ENCODE peak calls at places on chromosome 6, in six cellular contexts. E, U, I, W, Y and B are unnamed samples. For H3K36me3, the result is how much of the 10 kb centered on the place peaks cover.

GRCh38 chr6:14001329-14002012 is 76.7 kb downstream of the RNF182 start:
- DNase-seq in E (no peak), U (peak), I (no peak), W (peak), Y (peak), B (peak)

GRCh38 chr6:152750694-152751093 is at the start of gene VIP:
- DNase-seq in E (no peak), U (peak), I (peak), W (no peak), Y (no peak), B (no peak)

GRCh38 chr6:15266423-15266996 is 20.6 kb downstream of the JARID2 start:
- DNase-seq in E (no peak), U (no peak), I (no peak), W (no peak), Y (no peak), B (no peak)

GRCh38 chr6:158042245-158042798 is 60.7 kb downstream of the SYNJ2 start:
- DNase-seq in E (no peak), U (peak), I (no peak), W (no peak), Y (peak), B (no peak)

GRCh38 chr6:137894779-137895385 is 27.8 kb downstream of the TNFAIP3 start:
- DNase-seq in E (no peak), U (no peak), I (no peak), W (no peak), Y (no peak), B (no peak)

GRCh38 chr6:291148-291696 is 1.1 kb upstream of the DUSP22 start:
- DNase-seq in E (no peak), U (no peak), I (no peak), W (no peak), Y (no peak), B (no peak)

GRCh38 chr6:105879902-105880547 is 206.1 kb upstream of the PRDM1 start:
- DNase-seq in E (no peak), U (no peak), I (no peak), W (no peak), Y (no peak), B (no peak)

GRCh38 chr6:30942338-30943060 is 1.7 kb downstream of the MUCL3 start:
- DNase-seq in E (peak), U (peak), I (peak), W (peak), Y (peak), B (peak)

GRCh38 chr6:11538799-11539468 is 1.4 kb downstream of the TMEM170B start:
- DNase-seq in E (no peak), U (no peak), I (peak), W (no peak), Y (no peak), B (no peak)

GRCh38 chr6:39309942-39310531 is 4.2 kb downstream of the KCNK17 start:
- DNase-seq in E (peak), U (no peak), I (peak), W (peak), Y (peak), B (no peak)

GRCh38 chr6:16397623-16398022 is 159.2 kb downstream of the GMPR start:
- DNase-seq in E (no peak), U (no peak), I (no peak), W (no peak), Y (no peak), B (no peak)

GRCh38 chr6:40631760-40632159 is 44.6 kb upstream of the LRFN2 start:
- DNase-seq in E (no peak), U (no peak), I (peak), W (no peak), Y (no peak), B (no peak)

GRCh38 chr6:72212686-72213085 is 326.3 kb downstream of the RIMS1 start:
- DNase-seq in E (no peak), U (no peak), I (no peak), W (no peak), Y (no peak), B (no peak)

GRCh38 chr6:167993831-167994230 is 3.6 kb upstream of the KIF25 start:
- DNase-seq in E (no peak), U (no peak), I (no peak), W (no peak), Y (no peak), B (no peak)

GRCh38 chr6:132400641-132401119 is 595 bp downstream of the MOXD1 start:
- DNase-seq in E (no peak), U (no peak), I (peak), W (no peak), Y (no peak), B (no peak)

GRCh38 chr6:10749734-10750133 is 2.1 kb downstream of the TMEM14B start:
- DNase-seq in E (no peak), U (no peak), I (no peak), W (no peak), Y (no peak), B (no peak)

GRCh38 chr6:163146036-163146435 is 268.5 kb upstream of the QKI start:
- DNase-seq in E (no peak), U (no peak), I (no peak), W (no peak), Y (no peak), B (no peak)

GRCh38 chr6:112153926-112154621 is 66.7 kb downstream of the FAM229B start:
- DNase-seq in E (no peak), U (peak), I (no peak), W (no peak), Y (no peak), B (peak)

GRCh38 chr6:118652051-118652699 is 784 bp upstream of the CEP85L start:
- DNase-seq in E (no peak), U (no peak), I (peak), W (no peak), Y (no peak), B (no peak)

GRCh38 chr6:75467906-75468460 is 25.6 kb downstream of the FILIP1 start:
- DNase-seq in E (no peak), U (no peak), I (peak), W (no peak), Y (no peak), B (no peak)

GRCh38 chr6:151007069-151007468 is 141.6 kb downstream of the MTHFD1L start:
- DNase-seq in E (no peak), U (no peak), I (peak), W (no peak), Y (no peak), B (no peak)

GRCh38 chr6:120735641-120736040 is 598.6 kb downstream of the TBC1D32 start:
- DNase-seq in E (no peak), U (peak), I (no peak), W (peak), Y (no peak), B (no peak)

GRCh38 chr6:138586638-138587037 is 87.3 kb upstream of the NHSL1 start:
- DNase-seq in E (no peak), U (no peak), I (no peak), W (no peak), Y (no peak), B (no peak)

GRCh38 chr6:106146852-106147351 is 60.8 kb downstream of the PRDM1 start:
- DNase-seq in E (no peak), U (peak), I (no peak), W (no peak), Y (no peak), B (no peak)

GRCh38 chr6:12280458-12280857 is 9.7 kb upstream of the EDN1 start:
- DNase-seq in E (no peak), U (no peak), I (no peak), W (no peak), Y (no peak), B (no peak)

GRCh38 chr6:11653028-11653583 is 115.6 kb downstream of the TMEM170B start:
- DNase-seq in E (no peak), U (peak), I (no peak), W (no peak), Y (no peak), B (peak)

GRCh38 chr6:31479933-31480535 is 17.9 kb upstream of the MICB start:
- DNase-seq in E (no peak), U (no peak), I (no peak), W (no peak), Y (no peak), B (no peak)

DNA sequence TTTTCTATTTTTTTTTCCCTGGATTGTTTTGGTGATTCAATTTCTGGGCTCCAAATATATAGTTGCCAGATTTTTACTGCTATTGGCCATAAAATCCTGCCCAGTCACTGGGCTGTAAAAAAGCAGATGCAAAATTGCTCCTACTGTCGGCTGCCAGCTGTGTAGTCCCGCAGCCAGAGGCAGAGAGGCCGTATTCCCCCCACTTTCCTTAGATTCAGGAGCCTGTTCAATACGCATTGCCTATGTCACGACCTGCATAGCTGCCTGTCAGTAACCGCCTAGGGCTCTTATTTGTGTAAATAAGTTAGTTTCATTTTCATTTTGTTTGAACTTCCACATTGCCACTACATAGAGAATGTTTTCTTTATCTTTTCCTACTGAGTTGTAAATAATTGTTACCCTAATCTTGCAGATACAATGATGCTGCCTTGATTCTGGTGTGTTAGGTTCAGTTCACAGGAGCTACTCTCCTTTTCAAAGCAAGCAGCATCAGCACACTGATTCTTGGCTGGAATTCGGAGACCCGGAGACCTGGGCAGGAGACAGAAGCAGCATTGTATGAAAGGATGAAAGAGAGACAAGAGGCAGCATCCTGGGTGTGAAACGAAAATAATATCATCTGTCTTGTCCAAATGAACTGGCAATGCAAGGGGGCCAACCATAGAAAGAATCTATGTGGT is 46.0 kb upstream of the UST start:
- DNase-seq in E (no peak), U (no peak), I (peak), W (no peak), Y (no peak), B (no peak)
- H3K4me3 ChIP-seq in E (peak), U (peak), I (no peak), W (peak), Y (no peak), B (peak)

GRCh38 chr6:149025061-149025460 is 278.2 kb downstream of the UST start:
- DNase-seq in E (no peak), U (no peak), I (no peak), W (no peak), Y (no peak), B (no peak)

GRCh38 chr6:149028767-149029405 is 282.1 kb downstream of the UST start:
- DNase-seq in E (no peak), U (peak), I (peak), W (peak), Y (peak), B (no peak)

GRCh38 chr6:149024361-149024760 is 277.5 kb downstream of the UST start:
- DNase-seq in E (no peak), U (no peak), I (no peak), W (no peak), Y (no peak), B (no peak)

GRCh38 chr6:149027484-149027883 is 280.7 kb downstream of the UST start:
- DNase-seq in E (no peak), U (no peak), I (no peak), W (no peak), Y (no peak), B (no peak)

GRCh38 chr6:149026530-149026942 is 279.7 kb downstream of the UST start:
- DNase-seq in E (no peak), U (no peak), I (peak), W (peak), Y (peak), B (peak)
- TF ChIP-seq CTCF in E (no peak), U (peak), I (peak), W (peak), Y (peak), B (peak)

GRCh38 chr6:24778878-24779277 is 4.1 kb downstream of the GMNN start:
- DNase-seq in E (no peak), U (no peak), I (no peak), W (no peak), Y (no peak), B (no peak)

GRCh38 chr6:24777227-24777626 is 2.5 kb downstream of the GMNN start:
- DNase-seq in E (no peak), U (no peak), I (no peak), W (no peak), Y (no peak), B (no peak)

GRCh38 chr6:24779416-24779815 is 4.7 kb downstream of the GMNN start:
- DNase-seq in E (no peak), U (no peak), I (no peak), W (no peak), Y (no peak), B (no peak)

GRCh38 chr6:24778121-24778520 is 3.4 kb downstream of the GMNN start:
- DNase-seq in E (no peak), U (no peak), I (peak), W (no peak), Y (no peak), B (no peak)

GRCh38 chr6:24780206-24780605 is 5.5 kb downstream of the GMNN start:
- DNase-seq in E (no peak), U (no peak), I (no peak), W (no peak), Y (no peak), B (no peak)
- H3K36me3 ChIP-seq in E (under half), U (under half), I (under half), W (under half), Y (half or more), B (under half)

GRCh38 chr6:143677891-143678737 is at the start of gene PHACTR2:
- DNase-seq in E (peak), U (no peak), I (peak), W (no peak), Y (peak), B (peak)

GRCh38 chr6:143678980-143679379 is 1.2 kb downstream of the PHACTR2 start:
- DNase-seq in E (no peak), U (no peak), I (peak), W (no peak), Y (no peak), B (no peak)

GRCh38 chr6:143677577-143677890 is 231 bp upstream of the PHACTR2 start:
- DNase-seq in E (no peak), U (no peak), I (no peak), W (no peak), Y (no peak), B (no peak)

GRCh38 chr6:143682805-143683204 is 5.0 kb downstream of the PHACTR2 start:
- DNase-seq in E (no peak), U (no peak), I (no peak), W (no peak), Y (no peak), B (no peak)

DNA sequence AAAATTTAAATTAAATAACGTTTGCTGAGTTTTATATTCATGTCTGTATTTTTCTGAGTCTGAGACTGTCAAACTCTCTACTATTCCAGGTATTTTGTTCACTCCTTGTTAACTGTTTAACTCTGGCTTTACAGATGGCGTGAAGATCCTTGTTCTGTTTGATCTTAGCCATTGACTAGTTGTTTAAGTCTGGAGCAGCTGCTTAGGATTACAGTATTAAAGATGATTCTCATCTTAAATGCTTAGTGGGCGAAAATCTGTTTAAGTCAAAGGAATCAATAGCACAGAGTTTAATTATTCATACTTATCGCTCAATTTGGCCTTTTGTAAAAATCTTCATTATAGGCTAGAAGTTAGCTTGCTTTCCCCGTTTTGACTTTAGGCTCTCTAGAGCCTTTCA is 2.4 kb downstream of the PHACTR2 start:
- DNase-seq in E (no peak), U (no peak), I (peak), W (no peak), Y (no peak), B (no peak)
- H3K4me3 ChIP-seq in E (peak), U (no peak), I (peak), W (no peak), Y (no peak), B (peak)

DNA sequence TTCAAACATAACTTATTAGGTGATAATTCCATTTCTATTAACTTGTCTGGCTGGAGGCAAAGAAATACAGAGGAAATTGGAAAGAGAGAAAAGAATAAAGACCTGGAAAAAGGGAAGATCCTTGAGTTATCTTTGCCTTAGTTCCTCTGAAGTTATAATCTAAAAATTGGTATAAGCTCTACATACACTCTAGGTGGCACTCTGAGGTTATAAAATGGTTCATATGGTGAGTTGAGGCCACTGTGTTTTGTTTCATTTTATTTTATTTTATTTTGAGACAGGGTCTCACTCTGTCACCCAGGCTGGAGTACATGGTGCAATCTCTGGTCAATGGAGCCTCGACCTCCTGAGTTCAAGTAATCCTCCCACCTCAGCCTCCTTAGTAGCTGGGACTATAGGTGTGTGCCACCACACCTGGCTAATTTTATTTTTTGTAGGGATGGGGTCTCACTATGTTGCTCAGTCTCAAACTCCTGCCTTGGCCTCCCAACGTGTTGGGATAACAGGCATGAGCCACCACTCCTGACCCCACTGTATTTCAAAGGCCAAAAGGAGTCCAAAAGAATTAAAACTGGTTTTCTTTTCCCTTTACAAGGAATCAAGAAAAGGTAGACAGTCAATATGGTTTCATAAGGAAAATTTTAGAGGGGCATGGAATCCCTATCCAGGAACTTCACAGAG is 19.4 kb downstream of the GPX6 start:
- DNase-seq in E (no peak), U (no peak), I (no peak), W (no peak), Y (peak), B (no peak)
- TF ChIP-seq CTCF in E (no peak), U (peak), I (peak), W (no peak), Y (peak), B (no peak)

GRCh38 chr6:7196019-7196402 is 88.2 kb downstream of the RREB1 start:
- DNase-seq in E (no peak), U (no peak), I (no peak), W (no peak), Y (no peak), B (no peak)

GRCh38 chr6:7197752-7198151 is 90.0 kb downstream of the RREB1 start:
- DNase-seq in E (no peak), U (no peak), I (no peak), W (no peak), Y (no peak), B (no peak)

GRCh38 chr6:7196685-7197283 is 89.0 kb downstream of the RREB1 start:
- DNase-seq in E (no peak), U (no peak), I (no peak), W (no peak), Y (no peak), B (no peak)

GRCh38 chr6:7194657-7195056 is 86.9 kb downstream of the RREB1 start:
- DNase-seq in E (no peak), U (no peak), I (no peak), W (no peak), Y (no peak), B (no peak)

GRCh38 chr6:7195330-7196018 is 87.7 kb downstream of the RREB1 start:
- DNase-seq in E (no peak), U (no peak), I (peak), W (no peak), Y (no peak), B (no peak)
- H3K36me3 ChIP-seq in E (under half), U (under half), I (under half), W (under half), Y (under half), B (under half)

GRCh38 chr6:125792680-125793079 is 1.9 kb downstream of the NCOA7 start:
- DNase-seq in E (no peak), U (no peak), I (no peak), W (no peak), Y (no peak), B (no peak)

GRCh38 chr6:125793280-125793679 is 2.5 kb downstream of the NCOA7 start:
- DNase-seq in E (no peak), U (no peak), I (peak), W (no peak), Y (no peak), B (no peak)

GRCh38 chr6:125794342-125795137 is 3.8 kb downstream of the NCOA7 start:
- DNase-seq in E (no peak), U (no peak), I (no peak), W (no peak), Y (no peak), B (no peak)

GRCh38 chr6:125795301-125795700 is 4.5 kb downstream of the NCOA7 start:
- DNase-seq in E (no peak), U (no peak), I (no peak), W (no peak), Y (no peak), B (no peak)

DNA sequence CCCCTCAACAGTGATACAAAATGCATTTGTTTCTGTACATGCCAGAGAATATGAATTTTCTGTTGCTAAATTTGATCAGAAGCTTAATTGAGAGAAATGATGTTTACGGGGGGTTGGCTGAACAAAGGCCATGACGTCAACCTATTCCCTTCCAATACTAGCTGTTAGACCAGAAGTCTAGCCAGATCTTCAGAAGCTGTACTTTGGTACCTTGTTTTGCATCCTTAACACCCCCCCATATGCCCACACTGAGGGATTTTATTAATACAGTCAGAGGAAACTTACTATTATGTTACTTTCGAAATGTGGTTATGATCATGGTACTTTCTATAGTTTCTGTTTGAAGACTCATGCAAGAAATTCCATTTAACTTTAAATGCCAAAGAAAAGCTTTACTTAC is 3.1 kb downstream of the NCOA7 start:
- DNase-seq in E (no peak), U (no peak), I (no peak), W (no peak), Y (no peak), B (no peak)
- H3K4me3 ChIP-seq in E (no peak), U (no peak), I (no peak), W (no peak), Y (no peak), B (no peak)